ENCODE peak calls at places on chromosomes 2 and 18, in eight cellular contexts. One of them, this sample, is unnamed.

GRCh38 chr18:10565835-10566234 is 40.0 kb downstream of the NAPG start:
- DNase-seq in SIG-M5: no peak
- DNase-seq in NCI-H1092 treated with DMSO at 0.1 percent for 48 hours: no peak
- DNase-seq in mesenchymal stem cell: no peak
- DNase-seq in HuH-7.5: no peak
- DNase-seq in GM23248: no peak
- DNase-seq in 8988T: no peak
- DNase-seq in WTC11: no peak
- DNase-seq in this sample: no peak

GRCh38 chr2:67982956-67983355 is 79.8 kb downstream of the C1D start:
- DNase-seq in SIG-M5: no peak
- DNase-seq in 8988T: no peak
- DNase-seq in mesenchymal stem cell: no peak
- DNase-seq in HuH-7.5: no peak
- DNase-seq in NCI-H1092 treated with DMSO at 0.1 percent for 48 hours: no peak
- DNase-seq in GM23248: peak; percentile 45
- DNase-seq in WTC11: no peak
- DNase-seq in this sample: no peak

GRCh38 chr2:146143971-146144370 is 1624.1 kb upstream of the ZEB2 start:
- DNase-seq in SIG-M5: no peak
- DNase-seq in 8988T: no peak
- DNase-seq in GM23248: peak; percentile 23
- DNase-seq in WTC11: no peak
- DNase-seq in NCI-H1092 treated with DMSO at 0.1 percent for 48 hours: no peak
- DNase-seq in HuH-7.5: no peak
- DNase-seq in mesenchymal stem cell: peak; percentile 72
- DNase-seq in this sample: no peak

GRCh38 chr2:209563453-209563852 is 139.6 kb downstream of the MAP2 start:
- DNase-seq in 8988T: no peak
- DNase-seq in GM23248: no peak
- DNase-seq in SIG-M5: no peak
- DNase-seq in HuH-7.5: no peak
- DNase-seq in WTC11: no peak
- DNase-seq in mesenchymal stem cell: no peak
- DNase-seq in NCI-H1092 treated with DMSO at 0.1 percent for 48 hours: no peak
- DNase-seq in this sample: no peak

GRCh38 chr18:75827781-75828274 is 400.3 kb upstream of the SMIM21 start:
- DNase-seq in WTC11: no peak
- DNase-seq in NCI-H1092 treated with DMSO at 0.1 percent for 48 hours: no peak
- DNase-seq in mesenchymal stem cell: peak; percentile 8
- DNase-seq in GM23248: no peak
- DNase-seq in HuH-7.5: no peak
- DNase-seq in SIG-M5: no peak
- DNase-seq in 8988T: no peak
- DNase-seq in this sample: no peak

GRCh38 chr18:47254341-47254939 is 3.0 kb upstream of the SKOR2 start:
- DNase-seq in GM23248: peak; percentile 54
- DNase-seq in NCI-H1092 treated with DMSO at 0.1 percent for 48 hours: no peak
- DNase-seq in 8988T: no peak
- DNase-seq in WTC11: peak; percentile 94
- DNase-seq in mesenchymal stem cell: peak; percentile 45
- DNase-seq in HuH-7.5: no peak
- DNase-seq in SIG-M5: no peak
- DNase-seq in this sample: no peak

GRCh38 chr2:224832207-224832606 is 116.0 kb upstream of the CCDC195 start:
- DNase-seq in 8988T: no peak
- DNase-seq in SIG-M5: no peak
- DNase-seq in mesenchymal stem cell: no peak
- DNase-seq in HuH-7.5: no peak
- DNase-seq in GM23248: no peak
- DNase-seq in NCI-H1092 treated with DMSO at 0.1 percent for 48 hours: no peak
- DNase-seq in WTC11: no peak
- DNase-seq in this sample: no peak

GRCh38 chr2:238947920-238948710 is 100.2 kb downstream of the TWIST2 start:
- DNase-seq in HuH-7.5: no peak
- DNase-seq in 8988T: peak; percentile 47
- DNase-seq in WTC11: no peak
- DNase-seq in mesenchymal stem cell: peak; percentile 88
- DNase-seq in GM23248: peak; percentile 97
- DNase-seq in NCI-H1092 treated with DMSO at 0.1 percent for 48 hours: no peak
- DNase-seq in SIG-M5: peak; percentile 33
- DNase-seq in this sample: peak; percentile 44

GRCh38 chr2:233202531-233202944 is 48.9 kb upstream of the ATG16L1 start:
- DNase-seq in mesenchymal stem cell: no peak
- DNase-seq in NCI-H1092 treated with DMSO at 0.1 percent for 48 hours: no peak
- DNase-seq in SIG-M5: no peak
- DNase-seq in GM23248: no peak
- DNase-seq in WTC11: no peak
- DNase-seq in 8988T: no peak
- DNase-seq in HuH-7.5: no peak
- DNase-seq in this sample: no peak

GRCh38 chr18:22434973-22435608 is 17.4 kb upstream of the CTAGE1 start:
- DNase-seq in 8988T: no peak
- DNase-seq in GM23248: peak; percentile 90
- DNase-seq in HuH-7.5: no peak
- DNase-seq in NCI-H1092 treated with DMSO at 0.1 percent for 48 hours: no peak
- DNase-seq in WTC11: no peak
- DNase-seq in mesenchymal stem cell: peak; percentile 90
- DNase-seq in SIG-M5: no peak
- DNase-seq in this sample: no peak